ENCODE peak calls at places on chromosomes 3 and 15, in ten cellular contexts. One of them, this sample, is unnamed.
A peak's percentile ranks its signal among the peaks of the same experiment; 100 is the strongest.

GRCh38 chr3:7487763-7488162 is 626.8 kb downstream of the GRM7 start:
- DNase-seq in frontal cortex: no peak
- DNase-seq in T1000: no peak
- DNase-seq in NCI-H1092: no peak
- DNase-seq in astrocyte: no peak
- DNase-seq in GM20000: no peak
- DNase-seq in NCI-H1930: no peak
- DNase-seq in HCEC 1CT: no peak
- DNase-seq in OCI-LY7: no peak
- DNase-seq in body of pancreas: no peak
- DNase-seq in this sample: no peak

GRCh38 chr3:119586707-119587317 is 7.5 kb downstream of the ADPRH start:
- DNase-seq in frontal cortex: no peak
- DNase-seq in T1000: no peak
- DNase-seq in NCI-H1092: no peak
- DNase-seq in astrocyte: peak; percentile 76
- DNase-seq in GM20000: no peak
- DNase-seq in NCI-H1930: no peak
- DNase-seq in HCEC 1CT: no peak
- DNase-seq in OCI-LY7: no peak
- DNase-seq in body of pancreas: no peak
- DNase-seq in this sample: no peak

GRCh38 chr15:67784057-67784781 is 41.1 kb upstream of the SKOR1 start:
- DNase-seq in frontal cortex: no peak
- DNase-seq in T1000: no peak
- DNase-seq in NCI-H1092: no peak
- DNase-seq in astrocyte: no peak
- DNase-seq in GM20000: peak; percentile 65
- DNase-seq in NCI-H1930: no peak
- DNase-seq in HCEC 1CT: no peak
- DNase-seq in OCI-LY7: peak; percentile 99
- DNase-seq in body of pancreas: no peak
- DNase-seq in this sample: no peak

GRCh38 chr3:134211797-134212196 is 38.9 kb downstream of the RYK start:
- DNase-seq in frontal cortex: peak; percentile 10
- DNase-seq in T1000: peak; percentile 4
- DNase-seq in NCI-H1092: peak; percentile 4
- DNase-seq in astrocyte: peak; percentile 36
- DNase-seq in GM20000: peak; percentile 25
- DNase-seq in NCI-H1930: no peak
- DNase-seq in HCEC 1CT: peak; percentile 56
- DNase-seq in OCI-LY7: peak; percentile 23
- DNase-seq in body of pancreas: peak; percentile 33
- DNase-seq in this sample: peak; percentile 36

GRCh38 chr15:84980196-84981053 is 1.2 kb upstream of the PDE8A start:
- DNase-seq in frontal cortex: peak; percentile 82
- DNase-seq in T1000: peak; percentile 76
- DNase-seq in NCI-H1092: peak; percentile 67
- DNase-seq in astrocyte: peak; percentile 87
- DNase-seq in GM20000: peak; percentile 87
- DNase-seq in NCI-H1930: peak; percentile 58
- DNase-seq in HCEC 1CT: peak; percentile 77
- DNase-seq in OCI-LY7: peak; percentile 87
- DNase-seq in body of pancreas: peak; percentile 88
- DNase-seq in this sample: peak; percentile 47

GRCh38 chr3:116444819-116445290 is 432 bp downstream of the LSAMP start:
- DNase-seq in frontal cortex: no peak
- DNase-seq in T1000: no peak
- DNase-seq in NCI-H1092: peak; percentile 50
- DNase-seq in astrocyte: peak; percentile 26
- DNase-seq in GM20000: no peak
- DNase-seq in NCI-H1930: no peak
- DNase-seq in HCEC 1CT: no peak
- DNase-seq in OCI-LY7: no peak
- DNase-seq in body of pancreas: no peak
- DNase-seq in this sample: no peak

GRCh38 chr3:85912981-85913380 is 954.2 kb downstream of the CADM2 start:
- DNase-seq in frontal cortex: no peak
- DNase-seq in T1000: no peak
- DNase-seq in NCI-H1092: no peak
- DNase-seq in astrocyte: peak; percentile 65
- DNase-seq in GM20000: no peak
- DNase-seq in NCI-H1930: no peak
- DNase-seq in HCEC 1CT: no peak
- DNase-seq in OCI-LY7: no peak
- DNase-seq in body of pancreas: no peak
- DNase-seq in this sample: no peak

GRCh38 chr15:39729500-39729899 is 53.1 kb downstream of the FSIP1 start:
- DNase-seq in frontal cortex: no peak
- DNase-seq in T1000: no peak
- DNase-seq in NCI-H1092: no peak
- DNase-seq in astrocyte: no peak
- DNase-seq in GM20000: no peak
- DNase-seq in NCI-H1930: no peak
- DNase-seq in HCEC 1CT: no peak
- DNase-seq in OCI-LY7: no peak
- DNase-seq in body of pancreas: no peak
- DNase-seq in this sample: no peak

GRCh38 chr3:126971891-126972351 is 11.0 kb upstream of the PLXNA1 start:
- DNase-seq in frontal cortex: no peak
- DNase-seq in T1000: no peak
- DNase-seq in NCI-H1092: no peak
- DNase-seq in astrocyte: peak; percentile 61
- DNase-seq in GM20000: no peak
- DNase-seq in NCI-H1930: no peak
- DNase-seq in HCEC 1CT: no peak
- DNase-seq in OCI-LY7: no peak
- DNase-seq in body of pancreas: peak; percentile 44
- DNase-seq in this sample: no peak

GRCh38 chr3:72487946-72488735 is 360.1 kb downstream of the SHQ1 start:
- DNase-seq in frontal cortex: no peak
- DNase-seq in T1000: no peak
- DNase-seq in NCI-H1092: no peak
- DNase-seq in astrocyte: peak; percentile 19
- DNase-seq in GM20000: no peak
- DNase-seq in NCI-H1930: no peak
- DNase-seq in HCEC 1CT: peak; percentile 8
- DNase-seq in OCI-LY7: no peak
- DNase-seq in body of pancreas: no peak
- DNase-seq in this sample: no peak

GRCh38 chr3:149340310-149340933 is 7.0 kb upstream of the TM4SF18 start:
- DNase-seq in frontal cortex: no peak
- DNase-seq in T1000: no peak
- DNase-seq in NCI-H1092: peak; percentile 85
- DNase-seq in astrocyte: peak; percentile 42
- DNase-seq in GM20000: no peak
- DNase-seq in NCI-H1930: peak; percentile 57
- DNase-seq in HCEC 1CT: peak; percentile 71
- DNase-seq in OCI-LY7: no peak
- DNase-seq in body of pancreas: peak; percentile 78
- DNase-seq in this sample: no peak

GRCh38 chr3:157088506-157089454 is 71.2 kb downstream of the CCNL1 start:
- DNase-seq in frontal cortex: peak; percentile 88
- DNase-seq in T1000: no peak
- DNase-seq in NCI-H1092: no peak
- DNase-seq in astrocyte: peak; percentile 91
- DNase-seq in GM20000: peak; percentile 93
- DNase-seq in NCI-H1930: no peak
- DNase-seq in HCEC 1CT: peak; percentile 93
- DNase-seq in OCI-LY7: peak; percentile 95
- DNase-seq in body of pancreas: peak; percentile 97
- DNase-seq in this sample: no peak

GRCh38 chr15:59169337-59169736 is 37.3 kb upstream of the LDHAL6B start:
- DNase-seq in frontal cortex: no peak
- DNase-seq in T1000: no peak
- DNase-seq in NCI-H1092: no peak
- DNase-seq in astrocyte: peak; percentile 95
- DNase-seq in GM20000: no peak
- DNase-seq in NCI-H1930: no peak
- DNase-seq in HCEC 1CT: peak; percentile 89
- DNase-seq in OCI-LY7: no peak
- DNase-seq in body of pancreas: no peak
- DNase-seq in this sample: peak; percentile 53

GRCh38 chr15:90030376-90030775 is 29.3 kb downstream of the ZNF710 start:
- DNase-seq in frontal cortex: no peak
- DNase-seq in T1000: no peak
- DNase-seq in NCI-H1092: no peak
- DNase-seq in astrocyte: no peak
- DNase-seq in GM20000: no peak
- DNase-seq in NCI-H1930: no peak
- DNase-seq in HCEC 1CT: no peak
- DNase-seq in OCI-LY7: no peak
- DNase-seq in body of pancreas: peak; percentile 79
- DNase-seq in this sample: no peak

GRCh38 chr3:32428092-32429068 is 36.7 kb downstream of the CMTM7 start:
- DNase-seq in frontal cortex: no peak
- DNase-seq in T1000: no peak
- DNase-seq in NCI-H1092: no peak
- DNase-seq in astrocyte: no peak
- DNase-seq in GM20000: peak; percentile 45
- DNase-seq in NCI-H1930: no peak
- DNase-seq in HCEC 1CT: no peak
- DNase-seq in OCI-LY7: peak; percentile 87
- DNase-seq in body of pancreas: no peak
- DNase-seq in this sample: no peak

GRCh38 chr3:36893137-36893557 is 51.7 kb downstream of the TRANK1 start:
- DNase-seq in frontal cortex: peak; percentile 39
- DNase-seq in T1000: no peak
- DNase-seq in NCI-H1092: no peak
- DNase-seq in astrocyte: peak; percentile 82
- DNase-seq in GM20000: peak; percentile 26
- DNase-seq in NCI-H1930: no peak
- DNase-seq in HCEC 1CT: peak; percentile 36
- DNase-seq in OCI-LY7: peak; percentile 79
- DNase-seq in body of pancreas: no peak
- DNase-seq in this sample: no peak

GRCh38 chr15:34461730-34462129 is 24.1 kb upstream of the GOLGA8A start:
- DNase-seq in frontal cortex: no peak
- DNase-seq in T1000: no peak
- DNase-seq in NCI-H1092: no peak
- DNase-seq in astrocyte: no peak
- DNase-seq in GM20000: no peak
- DNase-seq in NCI-H1930: no peak
- DNase-seq in HCEC 1CT: no peak
- DNase-seq in OCI-LY7: no peak
- DNase-seq in body of pancreas: no peak
- DNase-seq in this sample: no peak

GRCh38 chr3:185216587-185216918 is 37.3 kb downstream of the EHHADH start:
- DNase-seq in frontal cortex: peak; percentile 23
- DNase-seq in T1000: no peak
- DNase-seq in NCI-H1092: peak; percentile 3
- DNase-seq in astrocyte: peak; percentile 38
- DNase-seq in GM20000: no peak
- DNase-seq in NCI-H1930: no peak
- DNase-seq in HCEC 1CT: no peak
- DNase-seq in OCI-LY7: no peak
- DNase-seq in body of pancreas: peak; percentile 56
- DNase-seq in this sample: no peak

GRCh38 chr3:48929358-48930035 is 10.9 kb downstream of the ARIH2 start:
- DNase-seq in frontal cortex: no peak
- DNase-seq in T1000: no peak
- DNase-seq in NCI-H1092: no peak
- DNase-seq in astrocyte: no peak
- DNase-seq in GM20000: no peak
- DNase-seq in NCI-H1930: no peak
- DNase-seq in HCEC 1CT: no peak
- DNase-seq in OCI-LY7: no peak
- DNase-seq in body of pancreas: no peak
- DNase-seq in this sample: no peak

GRCh38 chr15:42077680-42078079 is 16.7 kb downstream of the PLA2G4D start:
- DNase-seq in frontal cortex: no peak
- DNase-seq in T1000: no peak
- DNase-seq in NCI-H1092: no peak
- DNase-seq in astrocyte: no peak
- DNase-seq in GM20000: no peak
- DNase-seq in NCI-H1930: no peak
- DNase-seq in HCEC 1CT: no peak
- DNase-seq in OCI-LY7: no peak
- DNase-seq in body of pancreas: no peak
- DNase-seq in this sample: no peak

GRCh38 chr15:47384316-47384715 is 333.0 kb upstream of the SEMA6D start:
- DNase-seq in frontal cortex: no peak
- DNase-seq in T1000: peak; percentile 15
- DNase-seq in NCI-H1092: no peak
- DNase-seq in astrocyte: peak; percentile 89
- DNase-seq in GM20000: no peak
- DNase-seq in NCI-H1930: no peak
- DNase-seq in HCEC 1CT: peak; percentile 92
- DNase-seq in OCI-LY7: no peak
- DNase-seq in body of pancreas: peak; percentile 13
- DNase-seq in this sample: peak; percentile 65

GRCh38 chr3:187963003-187963676 is 190.8 kb upstream of the LPP start:
- DNase-seq in frontal cortex: no peak
- DNase-seq in T1000: no peak
- DNase-seq in NCI-H1092: no peak
- DNase-seq in astrocyte: no peak
- DNase-seq in GM20000: no peak
- DNase-seq in NCI-H1930: no peak
- DNase-seq in HCEC 1CT: no peak
- DNase-seq in OCI-LY7: peak; percentile 87
- DNase-seq in body of pancreas: no peak
- DNase-seq in this sample: no peak

GRCh38 chr3:188439080-188439479 is 285.1 kb downstream of the LPP start:
- DNase-seq in frontal cortex: peak; percentile 14
- DNase-seq in T1000: no peak
- DNase-seq in NCI-H1092: no peak
- DNase-seq in astrocyte: no peak
- DNase-seq in GM20000: peak; percentile 13
- DNase-seq in NCI-H1930: no peak
- DNase-seq in HCEC 1CT: no peak
- DNase-seq in OCI-LY7: peak; percentile 75
- DNase-seq in body of pancreas: no peak
- DNase-seq in this sample: no peak

GRCh38 chr3:133277813-133278212 is 122.0 kb upstream of the BFSP2 start:
- DNase-seq in frontal cortex: no peak
- DNase-seq in T1000: no peak
- DNase-seq in NCI-H1092: no peak
- DNase-seq in astrocyte: peak; percentile 47
- DNase-seq in GM20000: no peak
- DNase-seq in NCI-H1930: no peak
- DNase-seq in HCEC 1CT: no peak
- DNase-seq in OCI-LY7: no peak
- DNase-seq in body of pancreas: no peak
- DNase-seq in this sample: no peak

GRCh38 chr3:15633766-15634588 is 32.4 kb downstream of the BTD start:
- DNase-seq in frontal cortex: no peak
- DNase-seq in T1000: no peak
- DNase-seq in NCI-H1092: no peak
- DNase-seq in astrocyte: peak; percentile 41
- DNase-seq in GM20000: no peak
- DNase-seq in NCI-H1930: no peak
- DNase-seq in HCEC 1CT: peak; percentile 7
- DNase-seq in OCI-LY7: no peak
- DNase-seq in body of pancreas: peak; percentile 30
- DNase-seq in this sample: no peak

GRCh38 chr15:77186518-77187095 is 115.7 kb upstream of the TSPAN3 start:
- DNase-seq in frontal cortex: peak; percentile 17
- DNase-seq in T1000: no peak
- DNase-seq in NCI-H1092: no peak
- DNase-seq in astrocyte: peak; percentile 9
- DNase-seq in GM20000: peak; percentile 26
- DNase-seq in NCI-H1930: no peak
- DNase-seq in HCEC 1CT: peak; percentile 9
- DNase-seq in OCI-LY7: peak; percentile 48
- DNase-seq in body of pancreas: no peak
- DNase-seq in this sample: no peak

GRCh38 chr15:100596792-100597191 is 5.2 kb downstream of the LINS1 start:
- DNase-seq in frontal cortex: no peak
- DNase-seq in T1000: no peak
- DNase-seq in NCI-H1092: no peak
- DNase-seq in astrocyte: peak; percentile 78
- DNase-seq in GM20000: peak; percentile 46
- DNase-seq in NCI-H1930: no peak
- DNase-seq in HCEC 1CT: no peak
- DNase-seq in OCI-LY7: no peak
- DNase-seq in body of pancreas: peak; percentile 6
- DNase-seq in this sample: no peak

GRCh38 chr15:49901867-49902775 is 216.9 kb downstream of the ATP8B4 start:
- DNase-seq in frontal cortex: no peak
- DNase-seq in T1000: no peak
- DNase-seq in NCI-H1092: no peak
- DNase-seq in astrocyte: peak; percentile 32
- DNase-seq in GM20000: no peak
- DNase-seq in NCI-H1930: no peak
- DNase-seq in HCEC 1CT: peak; percentile 67
- DNase-seq in OCI-LY7: no peak
- DNase-seq in body of pancreas: no peak
- DNase-seq in this sample: no peak